ENCODE peak calls at places on chromosomes 4 and X, in six cellular contexts. One of them, this sample, is unnamed.

GRCh38 chrX:8873102-8873501 is 71.9 kb upstream of the FAM9A start:
- DNase-seq in AG09319: no peak
- DNase-seq in endodermal cell: no peak
- DNase-seq in nephron progenitor cell: no peak
- DNase-seq in GM13976: no peak
- DNase-seq in type B pancreatic cell: no peak
- DNase-seq in this sample: no peak

GRCh38 chrX:110287605-110288004 is 30.3 kb downstream of the AMMECR1 start:
- DNase-seq in AG09319: peak; percentile 4
- DNase-seq in endodermal cell: no peak
- DNase-seq in nephron progenitor cell: no peak
- DNase-seq in GM13976: no peak
- DNase-seq in type B pancreatic cell: no peak
- DNase-seq in this sample: peak; percentile 60

GRCh38 chr4:155787113-155787710 is 28.4 kb downstream of the GUCY1B1 start:
- DNase-seq in AG09319: peak; percentile 24
- DNase-seq in endodermal cell: peak; percentile 55
- DNase-seq in nephron progenitor cell: peak; percentile 8
- DNase-seq in GM13976: peak; percentile 65
- DNase-seq in type B pancreatic cell: no peak
- DNase-seq in this sample: peak; percentile 74

GRCh38 chr4:76376534-76376933 is 44.4 kb downstream of the CCDC158 start:
- DNase-seq in AG09319: no peak
- DNase-seq in endodermal cell: no peak
- DNase-seq in nephron progenitor cell: no peak
- DNase-seq in GM13976: no peak
- DNase-seq in type B pancreatic cell: no peak
- DNase-seq in this sample: no peak

GRCh38 chr4:25863347-25863784 is 578 bp upstream of the SEL1L3 start:
- DNase-seq in AG09319: no peak
- DNase-seq in endodermal cell: peak; percentile 84
- DNase-seq in nephron progenitor cell: peak; percentile 35
- DNase-seq in GM13976: peak; percentile 49
- DNase-seq in type B pancreatic cell: no peak
- DNase-seq in this sample: no peak

GRCh38 chr4:176565044-176565443 is 227.7 kb downstream of the VEGFC start:
- DNase-seq in AG09319: no peak
- DNase-seq in endodermal cell: no peak
- DNase-seq in nephron progenitor cell: no peak
- DNase-seq in GM13976: no peak
- DNase-seq in type B pancreatic cell: no peak
- DNase-seq in this sample: no peak

GRCh38 chr4:136319789-136320470 is 1212.4 kb downstream of the PCDH18 start:
- DNase-seq in AG09319: no peak
- DNase-seq in endodermal cell: no peak
- DNase-seq in nephron progenitor cell: no peak
- DNase-seq in GM13976: no peak
- DNase-seq in type B pancreatic cell: no peak
- DNase-seq in this sample: peak; percentile 48

GRCh38 chr4:179624768-179625181 is 2182.5 kb upstream of the AGA start:
- DNase-seq in AG09319: no peak
- DNase-seq in endodermal cell: peak; percentile 48
- DNase-seq in nephron progenitor cell: no peak
- DNase-seq in GM13976: no peak
- DNase-seq in type B pancreatic cell: no peak
- DNase-seq in this sample: peak; percentile 15

GRCh38 chr4:6328526-6328925 is 58.9 kb downstream of the WFS1 start:
- DNase-seq in AG09319: no peak
- DNase-seq in endodermal cell: peak; percentile 49
- DNase-seq in nephron progenitor cell: no peak
- DNase-seq in GM13976: no peak
- DNase-seq in type B pancreatic cell: no peak
- DNase-seq in this sample: no peak

GRCh38 chr4:112647785-112648184 is 10.8 kb downstream of the LARP7 start:
- DNase-seq in AG09319: no peak
- DNase-seq in endodermal cell: no peak
- DNase-seq in nephron progenitor cell: no peak
- DNase-seq in GM13976: no peak
- DNase-seq in type B pancreatic cell: no peak
- DNase-seq in this sample: peak; percentile 12

GRCh38 chr4:113534698-113535097 is 226.8 kb downstream of the CAMK2D start:
- DNase-seq in AG09319: no peak
- DNase-seq in endodermal cell: no peak
- DNase-seq in nephron progenitor cell: no peak
- DNase-seq in GM13976: no peak
- DNase-seq in type B pancreatic cell: no peak
- DNase-seq in this sample: peak; percentile 49

GRCh38 chr4:43512253-43512652 is 619.7 kb downstream of the GRXCR1 start:
- DNase-seq in AG09319: no peak
- DNase-seq in endodermal cell: no peak
- DNase-seq in nephron progenitor cell: no peak
- DNase-seq in GM13976: no peak
- DNase-seq in type B pancreatic cell: no peak
- DNase-seq in this sample: no peak

GRCh38 chr4:160224049-160224448 is 1121.2 kb downstream of the RAPGEF2 start:
- DNase-seq in AG09319: no peak
- DNase-seq in endodermal cell: no peak
- DNase-seq in nephron progenitor cell: no peak
- DNase-seq in GM13976: no peak
- DNase-seq in type B pancreatic cell: no peak
- DNase-seq in this sample: no peak

GRCh38 chr4:119300388-119301131 is 21.4 kb downstream of the FABP2 start:
- DNase-seq in AG09319: peak; percentile 77
- DNase-seq in endodermal cell: peak; percentile 98
- DNase-seq in nephron progenitor cell: peak; percentile 92
- DNase-seq in GM13976: peak; percentile 90
- DNase-seq in type B pancreatic cell: peak; percentile 94
- DNase-seq in this sample: peak; percentile 95

GRCh38 chr4:76035146-76035545 is 724 bp downstream of the CXCL11 start:
- DNase-seq in AG09319: no peak
- DNase-seq in endodermal cell: no peak
- DNase-seq in nephron progenitor cell: no peak
- DNase-seq in GM13976: no peak
- DNase-seq in type B pancreatic cell: no peak
- DNase-seq in this sample: no peak

GRCh38 chrX:41695464-41695863 is 6.7 kb downstream of the GPR34 start:
- DNase-seq in AG09319: no peak
- DNase-seq in endodermal cell: no peak
- DNase-seq in nephron progenitor cell: no peak
- DNase-seq in GM13976: no peak
- DNase-seq in type B pancreatic cell: no peak
- DNase-seq in this sample: peak; percentile 20

GRCh38 chr4:124803641-124804040 is 91.1 kb upstream of the ANKRD50 start:
- DNase-seq in AG09319: no peak
- DNase-seq in endodermal cell: no peak
- DNase-seq in nephron progenitor cell: no peak
- DNase-seq in GM13976: no peak
- DNase-seq in type B pancreatic cell: no peak
- DNase-seq in this sample: peak; percentile 28

GRCh38 chr4:6410664-6411063 is 61.8 kb downstream of the PPP2R2C start:
- DNase-seq in AG09319: no peak
- DNase-seq in endodermal cell: no peak
- DNase-seq in nephron progenitor cell: no peak
- DNase-seq in GM13976: no peak
- DNase-seq in type B pancreatic cell: no peak
- DNase-seq in this sample: no peak

GRCh38 chrX:46770006-46770816 is 11.3 kb upstream of the SLC9A7 start:
- DNase-seq in AG09319: no peak
- DNase-seq in endodermal cell: peak; percentile 13
- DNase-seq in nephron progenitor cell: no peak
- DNase-seq in GM13976: no peak
- DNase-seq in type B pancreatic cell: no peak
- DNase-seq in this sample: peak; percentile 75

GRCh38 chr4:164095313-164096110 is 601.0 kb downstream of the TMA16 start:
- DNase-seq in AG09319: no peak
- DNase-seq in endodermal cell: no peak
- DNase-seq in nephron progenitor cell: no peak
- DNase-seq in GM13976: no peak
- DNase-seq in type B pancreatic cell: no peak
- DNase-seq in this sample: no peak
- TF ChIP-seq CTCF in AG09319: no peak
- TF ChIP-seq CTCF in endodermal cell: no peak
- TF ChIP-seq CTCF in nephron progenitor cell: no peak
- TF ChIP-seq CTCF in GM13976: no peak
- TF ChIP-seq CTCF in type B pancreatic cell: no peak
- TF ChIP-seq CTCF in this sample: no peak

GRCh38 chr4:16516796-16517413 is 290.6 kb upstream of the TAPT1 start:
- DNase-seq in AG09319: peak; percentile 45
- DNase-seq in endodermal cell: peak; percentile 51
- DNase-seq in nephron progenitor cell: no peak
- DNase-seq in GM13976: no peak
- DNase-seq in type B pancreatic cell: no peak
- DNase-seq in this sample: peak; percentile 94
- TF ChIP-seq CTCF in AG09319: peak; percentile 62
- TF ChIP-seq CTCF in endodermal cell: peak; percentile 53
- TF ChIP-seq CTCF in nephron progenitor cell: no peak
- TF ChIP-seq CTCF in GM13976: no peak
- TF ChIP-seq CTCF in type B pancreatic cell: peak; percentile 36
- TF ChIP-seq CTCF in this sample: peak; percentile 85

DNA sequence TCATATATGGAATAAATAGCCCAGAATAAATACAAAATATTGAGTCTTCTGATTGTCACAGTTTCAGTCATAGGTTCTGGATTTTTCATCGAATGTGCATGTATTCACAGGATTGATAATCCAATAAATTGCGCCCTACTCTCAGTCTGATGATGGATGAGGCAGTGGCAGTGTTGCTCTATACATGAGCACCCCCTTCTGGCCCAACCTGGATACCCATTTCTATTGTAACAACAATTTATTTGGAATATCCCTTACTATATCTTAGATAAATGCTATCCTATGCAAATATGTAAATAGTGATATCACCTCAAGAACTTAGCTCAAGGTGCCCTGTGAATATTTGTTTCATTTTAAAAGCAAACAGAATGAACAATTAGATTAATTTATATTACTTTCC is 733.7 kb upstream of the PABPC4L start:
- DNase-seq in AG09319: no peak
- DNase-seq in endodermal cell: peak; percentile 78
- DNase-seq in nephron progenitor cell: peak; percentile 24
- DNase-seq in GM13976: no peak
- DNase-seq in type B pancreatic cell: no peak
- DNase-seq in this sample: peak; percentile 9
- TF ChIP-seq CTCF in AG09319: peak; percentile 8
- TF ChIP-seq CTCF in endodermal cell: peak; percentile 94
- TF ChIP-seq CTCF in nephron progenitor cell: peak; percentile 46
- TF ChIP-seq CTCF in GM13976: peak; percentile 19
- TF ChIP-seq CTCF in type B pancreatic cell: peak; percentile 72
- TF ChIP-seq CTCF in this sample: peak; percentile 44

DNA sequence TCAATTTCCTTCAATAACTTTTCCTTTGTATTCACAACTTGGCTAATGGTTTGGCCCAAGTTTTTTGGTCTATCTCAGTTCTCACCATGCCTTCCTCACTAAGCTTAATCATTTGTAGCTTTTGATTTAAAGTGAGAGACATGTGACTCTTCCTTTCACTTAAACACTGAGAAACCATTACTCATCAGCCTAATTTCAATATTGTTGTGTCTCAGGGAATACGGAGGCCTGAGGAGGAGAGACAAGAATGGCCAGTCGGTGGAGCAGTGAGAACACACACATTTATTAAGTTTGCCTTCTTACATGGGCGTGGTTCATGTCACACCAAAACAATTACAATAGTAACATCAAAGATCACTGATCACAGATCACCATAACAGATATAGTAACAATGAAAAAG is 56.7 kb downstream of the TSPAN5 start:
- DNase-seq in AG09319: no peak
- DNase-seq in endodermal cell: no peak
- DNase-seq in nephron progenitor cell: no peak
- DNase-seq in GM13976: no peak
- DNase-seq in type B pancreatic cell: no peak
- DNase-seq in this sample: peak; percentile 66
- TF ChIP-seq CTCF in AG09319: no peak
- TF ChIP-seq CTCF in endodermal cell: no peak
- TF ChIP-seq CTCF in nephron progenitor cell: no peak
- TF ChIP-seq CTCF in GM13976: no peak
- TF ChIP-seq CTCF in type B pancreatic cell: no peak
- TF ChIP-seq CTCF in this sample: peak; percentile 35

This sample was measured in choroid plexus epithelial cell.